ENCODE peak calls at places on chromosomes 3 and 15, in ten cellular contexts. I is foreskin fibroblast, F is Peyer's patch, G is AG04449, J is uterus, E is WTC11, D is kidney epithelial cell, O is GM13976, Z is sigmoid colon, B is Calu3. M is an unnamed sample.

GRCh38 chr15:71093089-71094024 is 21.9 kb upstream of the THSD4 start:
- DNase-seq in I (peak), F (peak), G (no peak), J (no peak), E (no peak), D (peak), O (no peak), Z (no peak), B (peak), M (peak)

GRCh38 chr3:134652409-134652831 is 1.6 kb upstream of the KY start:
- DNase-seq in I (no peak), F (no peak), G (no peak), J (no peak), E (no peak), D (no peak), O (no peak), Z (no peak), B (no peak), M (no peak)

GRCh38 chr3:179452166-179452544 is 885 bp upstream of the GNB4 start:
- DNase-seq in I (peak), F (no peak), G (peak), J (no peak), E (no peak), D (no peak), O (no peak), Z (no peak), B (no peak), M (no peak)

GRCh38 chr3:113275876-113276580 is 64.7 kb downstream of the BOC start:
- DNase-seq in I (peak), F (no peak), G (no peak), J (no peak), E (no peak), D (no peak), O (peak), Z (peak), B (peak), M (no peak)

GRCh38 chr15:72135719-72136118 is 17.5 kb downstream of the SENP8 start:
- DNase-seq in I (no peak), F (no peak), G (no peak), J (no peak), E (no peak), D (no peak), O (no peak), Z (no peak), B (no peak), M (no peak)

GRCh38 chr3:38623539-38623938 is 25.9 kb downstream of the SCN5A start:
- DNase-seq in I (no peak), F (no peak), G (no peak), J (no peak), E (peak), D (no peak), O (no peak), Z (no peak), B (no peak), M (no peak)

GRCh38 chr3:141289228-141289772 is 57.7 kb downstream of the PXYLP1 start:
- DNase-seq in I (no peak), F (no peak), G (no peak), J (no peak), E (no peak), D (no peak), O (no peak), Z (no peak), B (no peak), M (no peak)

GRCh38 chr3:27715863-27716262 is 6.3 kb downstream of the EOMES start:
- DNase-seq in I (no peak), F (no peak), G (no peak), J (no peak), E (no peak), D (no peak), O (no peak), Z (no peak), B (no peak), M (no peak)

GRCh38 chr3:154954750-154955149 is 125.4 kb upstream of the MME start:
- DNase-seq in I (no peak), F (no peak), G (peak), J (no peak), E (no peak), D (peak), O (no peak), Z (no peak), B (no peak), M (no peak)

GRCh38 chr3:9883676-9884554 is 3.9 kb upstream of the CIDEC start:
- DNase-seq in I (peak), F (no peak), G (no peak), J (no peak), E (no peak), D (no peak), O (no peak), Z (no peak), B (no peak), M (no peak)

GRCh38 chr15:80998252-80998651 is 2.5 kb upstream of the TLNRD1 start:
- DNase-seq in I (no peak), F (no peak), G (no peak), J (no peak), E (no peak), D (no peak), O (no peak), Z (no peak), B (peak), M (no peak)

GRCh38 chr3:194364652-194365434 is 4.7 kb downstream of the LRRC15 start:
- DNase-seq in I (peak), F (no peak), G (peak), J (peak), E (no peak), D (no peak), O (no peak), Z (no peak), B (no peak), M (no peak)

GRCh38 chr3:87227835-87228144 is 681 bp downstream of the CHMP2B start:
- DNase-seq in I (no peak), F (no peak), G (no peak), J (no peak), E (no peak), D (no peak), O (peak), Z (no peak), B (no peak), M (no peak)

GRCh38 chr3:46091046-46091445 is 63.8 kb upstream of the XCR1 start:
- DNase-seq in I (no peak), F (no peak), G (no peak), J (no peak), E (no peak), D (no peak), O (no peak), Z (no peak), B (no peak), M (no peak)

GRCh38 chr3:186099178-186099577 is 9.7 kb downstream of the ETV5 start:
- DNase-seq in I (peak), F (no peak), G (no peak), J (no peak), E (no peak), D (no peak), O (no peak), Z (no peak), B (peak), M (no peak)

GRCh38 chr15:94387854-94388441 is 156.6 kb downstream of the MCTP2 start:
- DNase-seq in I (no peak), F (no peak), G (no peak), J (no peak), E (no peak), D (no peak), O (no peak), Z (no peak), B (no peak), M (no peak)

GRCh38 chr15:29888651-29889050 is 66.4 kb upstream of the TJP1 start:
- DNase-seq in I (peak), F (no peak), G (no peak), J (no peak), E (peak), D (peak), O (no peak), Z (no peak), B (no peak), M (no peak)

GRCh38 chr3:136752046-136752326 is 192 bp downstream of the STAG1 start:
- DNase-seq in I (peak), F (no peak), G (no peak), J (no peak), E (no peak), D (no peak), O (peak), Z (no peak), B (no peak), M (no peak)

GRCh38 chr3:161409858-161410257 is 38.5 kb upstream of the SPTSSB start:
- DNase-seq in I (no peak), F (no peak), G (no peak), J (no peak), E (no peak), D (no peak), O (no peak), Z (no peak), B (peak), M (no peak)

GRCh38 chr3:45659661-45660566 is 29.3 kb upstream of the SACM1L start:
- DNase-seq in I (peak), F (peak), G (peak), J (peak), E (peak), D (no peak), O (peak), Z (peak), B (peak), M (no peak)

GRCh38 chr3:171446801-171447578 is 13.2 kb downstream of the TNIK start:
- DNase-seq in I (peak), F (no peak), G (peak), J (no peak), E (no peak), D (no peak), O (no peak), Z (no peak), B (no peak), M (peak)

GRCh38 chr3:194386610-194387009 is 12.5 kb downstream of the GP5 start:
- DNase-seq in I (no peak), F (no peak), G (no peak), J (no peak), E (no peak), D (no peak), O (no peak), Z (no peak), B (no peak), M (no peak)

GRCh38 chr15:57861039-57861638 is 154.6 kb downstream of the POLR2M start:
- DNase-seq in I (peak), F (no peak), G (peak), J (no peak), E (no peak), D (peak), O (peak), Z (no peak), B (peak), M (peak)
- TF ChIP-seq CTCF in I (peak), F (peak), G (peak), J (peak), E (peak), D (peak), O (peak), Z (peak), B (peak), M (peak)

GRCh38 chr15:33724321-33725036 is 243.8 kb upstream of the CHRM5 start:
- DNase-seq in I (no peak), F (no peak), G (no peak), J (no peak), E (no peak), D (no peak), O (no peak), Z (no peak), B (no peak), M (no peak)

GRCh38 chr15:33722673-33723015 is 245.7 kb upstream of the CHRM5 start:
- DNase-seq in I (no peak), F (no peak), G (no peak), J (no peak), E (no peak), D (no peak), O (no peak), Z (no peak), B (no peak), M (no peak)

GRCh38 chr15:33720952-33721351 is 247.3 kb upstream of the CHRM5 start:
- DNase-seq in I (peak), F (no peak), G (no peak), J (no peak), E (no peak), D (peak), O (no peak), Z (no peak), B (no peak), M (no peak)

DNA sequence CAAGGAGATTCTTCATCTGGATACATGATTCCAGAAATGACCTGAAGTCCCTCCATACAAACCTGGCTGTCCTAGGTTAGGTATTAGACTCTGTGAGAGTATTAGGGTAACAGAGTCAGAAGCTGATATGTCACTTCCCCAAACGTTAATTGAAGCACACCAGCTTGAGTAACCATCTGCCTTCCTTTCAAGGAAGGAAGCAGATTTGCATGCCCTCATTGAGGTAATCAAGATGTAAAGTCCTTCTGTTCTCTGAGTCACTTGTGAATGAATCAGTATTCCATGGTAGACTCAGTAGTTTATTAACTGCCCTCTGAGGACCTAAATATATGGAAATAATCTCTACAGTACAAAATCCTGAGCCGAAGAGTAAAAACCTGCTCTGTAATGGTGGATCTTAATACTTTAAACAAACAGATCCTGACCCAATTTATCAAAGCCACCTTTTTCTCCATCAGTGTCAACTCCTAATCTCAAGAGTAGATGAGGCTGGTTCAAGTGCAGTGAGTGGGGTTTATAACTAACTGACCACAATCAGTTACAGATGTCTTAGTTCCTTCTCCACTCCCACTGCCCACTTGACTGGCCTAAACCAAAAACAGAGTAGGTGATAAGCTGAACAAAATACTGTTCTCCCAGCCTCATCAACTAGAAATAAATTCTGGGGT is 246.2 kb upstream of the CHRM5 start:
- DNase-seq in I (peak), F (no peak), G (no peak), J (no peak), E (no peak), D (peak), O (no peak), Z (no peak), B (no peak), M (peak)
- TF ChIP-seq CTCF in I (no peak), F (no peak), G (no peak), J (no peak), E (no peak), D (no peak), O (no peak), Z (no peak), B (no peak), M (no peak)

GRCh38 chr15:85795320-85795668 is 569 bp upstream of the KLHL25 start:
- DNase-seq in I (no peak), F (no peak), G (no peak), J (no peak), E (no peak), D (no peak), O (no peak), Z (no peak), B (no peak), M (no peak)

GRCh38 chr15:85795669-85796305 is 1.1 kb upstream of the KLHL25 start:
- DNase-seq in I (no peak), F (no peak), G (no peak), J (no peak), E (no peak), D (no peak), O (no peak), Z (peak), B (peak), M (no peak)

GRCh38 chr15:85805392-85805791 is 10.7 kb upstream of the KLHL25 start:
- DNase-seq in I (no peak), F (no peak), G (no peak), J (no peak), E (no peak), D (no peak), O (no peak), Z (no peak), B (no peak), M (no peak)

GRCh38 chr15:85804481-85805165 is 9.9 kb upstream of the KLHL25 start:
- DNase-seq in I (no peak), F (no peak), G (no peak), J (no peak), E (no peak), D (no peak), O (no peak), Z (no peak), B (no peak), M (no peak)

GRCh38 chr15:85800460-85801123 is 5.9 kb upstream of the KLHL25 start:
- DNase-seq in I (peak), F (peak), G (no peak), J (no peak), E (no peak), D (peak), O (no peak), Z (peak), B (peak), M (no peak)
- TF ChIP-seq CTCF in I (no peak), F (no peak), G (no peak), J (no peak), E (no peak), D (peak), O (no peak), Z (no peak), B (no peak), M (peak)

GRCh38 chr15:53534105-53534839 is 225.2 kb downstream of the WDR72 start:
- DNase-seq in I (no peak), F (no peak), G (no peak), J (no peak), E (no peak), D (no peak), O (no peak), Z (no peak), B (no peak), M (no peak)

GRCh38 chr15:53536479-53537120 is 222.9 kb downstream of the WDR72 start:
- DNase-seq in I (no peak), F (no peak), G (no peak), J (no peak), E (no peak), D (no peak), O (no peak), Z (no peak), B (no peak), M (no peak)

GRCh38 chr15:53535886-53536285 is 223.6 kb downstream of the WDR72 start:
- DNase-seq in I (no peak), F (no peak), G (no peak), J (no peak), E (no peak), D (no peak), O (no peak), Z (no peak), B (no peak), M (no peak)

DNA sequence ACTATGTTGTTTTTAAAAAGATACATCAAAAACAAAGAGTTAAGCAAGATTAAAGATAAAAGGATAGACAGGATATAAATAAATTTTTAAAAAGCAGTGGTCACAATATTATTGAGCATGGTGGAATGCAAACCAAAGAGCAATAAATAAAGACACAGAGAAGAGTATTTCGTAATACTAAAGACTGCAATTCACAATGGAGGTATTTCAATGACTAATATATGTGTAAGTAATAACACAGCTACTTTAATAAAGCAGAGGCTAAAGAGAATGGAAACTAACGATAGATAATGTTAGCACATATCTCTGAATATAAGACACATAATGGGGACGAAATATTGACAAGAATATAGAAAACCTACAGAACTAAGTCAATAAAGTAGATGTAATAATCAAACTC is 219.6 kb downstream of the WDR72 start:
- DNase-seq in I (no peak), F (no peak), G (no peak), J (no peak), E (no peak), D (no peak), O (no peak), Z (no peak), B (no peak), M (no peak)
- TF ChIP-seq CTCF in I (no peak), F (no peak), G (no peak), J (no peak), E (no peak), D (no peak), O (no peak), Z (no peak), B (no peak), M (no peak)

DNA sequence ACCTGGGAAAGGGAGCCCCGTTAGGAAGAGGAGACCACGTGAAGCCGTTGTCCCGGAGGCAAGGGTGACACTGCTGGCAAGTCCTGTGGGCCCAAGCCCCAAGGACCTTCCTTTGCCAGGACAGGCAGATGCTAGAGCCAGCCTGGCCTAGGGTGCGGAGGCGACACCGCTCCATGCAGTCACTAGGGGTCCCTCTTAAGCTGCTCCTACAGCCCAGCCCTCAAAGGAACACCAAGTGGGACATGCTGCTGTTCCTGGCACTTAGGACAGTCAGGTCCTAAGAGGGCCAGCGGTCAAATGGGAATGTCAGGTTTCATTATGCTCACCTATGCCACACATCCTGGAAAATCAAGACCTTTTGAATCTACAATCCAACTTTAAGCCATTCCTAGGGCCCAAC is 59.7 kb downstream of the RPN1 start:
- DNase-seq in I (no peak), F (no peak), G (no peak), J (no peak), E (peak), D (no peak), O (no peak), Z (no peak), B (no peak), M (no peak)
- TF ChIP-seq CTCF in I (no peak), F (no peak), G (no peak), J (no peak), E (peak), D (no peak), O (no peak), Z (no peak), B (peak), M (peak)

GRCh38 chr3:98793971-98794370 is 30.8 kb downstream of the ST3GAL6 start:
- DNase-seq in I (no peak), F (no peak), G (no peak), J (no peak), E (no peak), D (no peak), O (no peak), Z (no peak), B (no peak), M (no peak)

GRCh38 chr3:98788651-98789050 is 25.5 kb downstream of the ST3GAL6 start:
- DNase-seq in I (no peak), F (no peak), G (no peak), J (no peak), E (no peak), D (no peak), O (no peak), Z (no peak), B (no peak), M (no peak)

GRCh38 chr3:98787181-98787580 is 24.0 kb downstream of the ST3GAL6 start:
- DNase-seq in I (no peak), F (no peak), G (no peak), J (no peak), E (no peak), D (no peak), O (no peak), Z (no peak), B (no peak), M (no peak)

GRCh38 chr3:98796334-98796733 is 33.2 kb downstream of the ST3GAL6 start:
- DNase-seq in I (no peak), F (no peak), G (no peak), J (no peak), E (no peak), D (no peak), O (no peak), Z (no peak), B (no peak), M (no peak)

GRCh38 chr3:98791341-98792325 is 28.5 kb downstream of the ST3GAL6 start:
- DNase-seq in I (no peak), F (no peak), G (no peak), J (no peak), E (no peak), D (no peak), O (no peak), Z (no peak), B (no peak), M (no peak)
- TF ChIP-seq CTCF in I (no peak), F (no peak), G (no peak), J (no peak), E (no peak), D (no peak), O (no peak), Z (no peak), B (no peak), M (no peak)

DNA sequence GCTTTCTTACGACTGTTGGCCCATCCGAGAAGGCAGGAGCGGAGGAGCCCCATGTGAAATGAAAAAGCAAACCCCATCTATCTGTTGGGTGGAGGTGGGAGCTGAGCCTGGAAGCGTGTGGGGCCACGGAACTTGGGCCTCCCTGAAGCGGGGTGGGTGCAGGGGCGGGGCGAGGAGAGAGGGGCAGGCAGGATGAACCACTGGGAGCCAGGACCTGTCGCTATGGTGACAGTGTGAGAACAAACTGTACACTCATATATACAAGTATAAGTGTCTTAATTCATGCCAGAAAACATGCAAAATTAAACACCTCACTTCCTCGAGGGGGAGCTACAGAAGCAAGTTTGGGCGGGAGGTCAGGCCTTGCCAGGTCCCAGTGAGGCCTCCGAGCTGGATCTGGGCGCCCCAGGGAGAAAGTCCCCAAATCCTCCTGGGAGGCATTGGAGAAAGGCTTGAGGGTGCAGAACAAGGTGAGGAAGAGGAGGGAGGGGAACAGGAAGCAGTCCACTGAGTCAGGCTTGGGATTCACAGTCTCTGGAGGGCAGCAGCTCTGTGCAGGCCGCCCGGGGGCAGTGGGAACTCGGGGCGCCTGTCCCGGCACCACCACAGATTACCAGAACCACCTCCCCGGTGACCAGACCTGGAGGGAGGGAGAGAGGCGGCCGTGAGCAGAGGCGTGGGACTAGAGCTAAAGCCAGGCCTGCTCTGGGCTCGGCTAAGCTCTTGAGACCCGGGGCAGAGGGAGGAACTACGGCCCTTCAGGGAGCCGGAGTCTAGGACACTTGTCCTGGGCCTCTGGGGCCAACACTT is 34.8 kb downstream of the RBPMS2 start:
- DNase-seq in I (peak), F (no peak), G (peak), J (peak), E (no peak), D (no peak), O (peak), Z (peak), B (peak), M (no peak)
- TF ChIP-seq CTCF in I (peak), F (no peak), G (peak), J (peak), E (no peak), D (peak), O (peak), Z (peak), B (no peak), M (peak)

M was measured in epithelial cell of proximal tubule.